ENCODE peak calls at places on chromosomes 3 and 15, in seven cellular contexts. G is left ventricle myocardium inferior, I is BJ, M is thyroid gland, K is activated B cell treated with CpG ODN at 0.5 μM for 24 hours, E is K562, V is esophagus squamous epithelium. O is an unnamed sample.
A peak's percentile ranks its signal among the peaks of the same experiment; 100 is the strongest.

GRCh38 chr3:110995461-110996226 is 76.0 kb upstream of the NECTIN3 start:
- DNase-seq in K (no peak), V (no peak), I (peak; percentile 39), G (no peak), M (no peak), E (no peak), O (no peak)

GRCh38 chr3:124632566-124633140 is 97.6 kb upstream of the UMPS start:
- DNase-seq in E (no peak), I (no peak), G (no peak), K (no peak), M (no peak), V (no peak), O (no peak)

GRCh38 chr15:40040293-40040635 is 1.3 kb upstream of the SRP14 start:
- DNase-seq in K (no peak), G (no peak), M (no peak), E (no peak), V (no peak), I (no peak), O (no peak)

GRCh38 chr3:197125601-197126000 is 96.0 kb upstream of the MELTF start:
- DNase-seq in E (no peak), K (no peak), M (no peak), V (no peak), G (no peak), I (no peak), O (no peak)

GRCh38 chr3:47803478-47804025 is 614 bp downstream of the DHX30 start:
- DNase-seq in I (no peak), M (no peak), K (no peak), V (no peak), G (no peak), E (no peak), O (no peak)

GRCh38 chr3:31004025-31004678 is 109.7 kb upstream of the GADL1 start:
- DNase-seq in M (no peak), G (no peak), I (peak; percentile 86), E (no peak), V (no peak), K (no peak), O (peak; percentile 77)

GRCh38 chr3:163543558-163544189 is 1534.6 kb downstream of the SI start:
- DNase-seq in M (no peak), I (no peak), E (no peak), V (no peak), K (no peak), G (no peak), O (no peak)

GRCh38 chr3:126834596-126835471 is 130.8 kb downstream of the CHCHD6 start:
- DNase-seq in G (no peak), M (no peak), V (no peak), K (no peak), I (no peak), E (no peak), O (no peak)

GRCh38 chr15:31235298-31236183 is 91.1 kb upstream of the KLF13 start:
- DNase-seq in E (no peak), K (no peak), V (no peak), I (no peak), M (peak; percentile 51), G (peak; percentile 82), O (no peak)

GRCh38 chr3:67094769-67095168 is 96.7 kb downstream of the KBTBD8 start:
- DNase-seq in K (no peak), G (no peak), I (no peak), M (no peak), V (no peak), E (no peak), O (no peak)

GRCh38 chr3:12221663-12222062 is 63.0 kb upstream of the TIMP4 start:
- DNase-seq in K (no peak), M (no peak), V (no peak), E (no peak), G (no peak), I (no peak), O (no peak)

GRCh38 chr3:76245073-76245472 is 459.7 kb upstream of the ZNF717 start:
- DNase-seq in M (no peak), G (no peak), V (no peak), K (no peak), E (no peak), I (no peak), O (no peak)

GRCh38 chr3:119084371-119085069 is 49.9 kb upstream of the IGSF11 start:
- DNase-seq in G (no peak), V (no peak), M (no peak), I (no peak), E (no peak), K (no peak), O (no peak)

GRCh38 chr3:25460751-25461150 is 32.7 kb downstream of the RARB start:
- DNase-seq in M (no peak), I (no peak), V (no peak), G (no peak), E (no peak), K (no peak), O (no peak)

GRCh38 chr3:30269751-30270445 is 336.5 kb upstream of the TGFBR2 start:
- DNase-seq in G (no peak), I (no peak), M (no peak), V (no peak), K (no peak), E (no peak), O (no peak)

GRCh38 chr15:66789029-66790025 is 87.3 kb downstream of the SMAD6 start:
- DNase-seq in K (no peak), E (peak; percentile 71), I (no peak), V (no peak), M (peak; percentile 50), G (peak; percentile 36), O (no peak)

GRCh38 chr3:52318186-52318793 is 2.2 kb downstream of the DNAH1 start:
- DNase-seq in K (no peak), E (no peak), I (no peak), M (peak; percentile 87), V (no peak), G (no peak), O (no peak)

GRCh38 chr3:110677506-110677905 is 394.1 kb upstream of the NECTIN3 start:
- DNase-seq in V (no peak), K (no peak), M (no peak), E (no peak), G (no peak), I (no peak), O (no peak)

GRCh38 chr3:125212509-125213372 is at the start of gene SLC12A8:
- DNase-seq in E (no peak), M (peak; percentile 50), I (no peak), G (no peak), K (no peak), V (no peak), O (no peak)

GRCh38 chr3:463793-464192 is 267.2 kb downstream of the CHL1 start:
- DNase-seq in E (no peak), G (no peak), I (no peak), M (no peak), V (no peak), K (no peak), O (no peak)

GRCh38 chr3:38549486-38549885 is 53.3 kb downstream of the EXOG start:
- DNase-seq in M (no peak), V (no peak), G (no peak), I (no peak), E (no peak), K (no peak), O (no peak)

GRCh38 chr3:177995733-177996085 is 540.5 kb upstream of the KCNMB2 start:
- DNase-seq in I (no peak), G (no peak), V (no peak), E (no peak), M (no peak), K (no peak), O (no peak)

GRCh38 chr3:128074851-128075515 is 22.7 kb downstream of the SEC61A1 start:
- DNase-seq in V (no peak), M (no peak), E (no peak), K (no peak), G (no peak), I (no peak), O (no peak)

GRCh38 chr3:151431940-151432339 is 28.9 kb downstream of the IGSF10 start:
- DNase-seq in G (no peak), E (no peak), K (no peak), V (no peak), M (no peak), I (no peak), O (peak; percentile 46)

GRCh38 chr3:36871379-36872126 is 73.3 kb downstream of the TRANK1 start:
- DNase-seq in V (no peak), G (no peak), M (no peak), E (no peak), K (no peak), I (no peak), O (no peak)

GRCh38 chr3:36874351-36874874 is 70.4 kb downstream of the TRANK1 start:
- DNase-seq in E (no peak), I (no peak), M (no peak), V (no peak), G (no peak), K (no peak), O (no peak)

GRCh38 chr3:36877930-36878685 is 66.7 kb downstream of the TRANK1 start:
- DNase-seq in K (no peak), E (no peak), I (no peak), G (no peak), M (no peak), V (no peak), O (no peak)

GRCh38 chr3:36875397-36875796 is 69.5 kb downstream of the TRANK1 start:
- DNase-seq in V (no peak), G (no peak), K (no peak), E (no peak), I (no peak), M (no peak), O (no peak)

GRCh38 chr3:36876181-36876936 is 68.5 kb downstream of the TRANK1 start:
- DNase-seq in M (no peak), V (no peak), G (no peak), K (no peak), I (no peak), E (peak; percentile 43), O (no peak)
- TF ChIP-seq CTCF in M (no peak), V (no peak), G (no peak), K (no peak), I (no peak), E (no peak), O (no peak)

DNA sequence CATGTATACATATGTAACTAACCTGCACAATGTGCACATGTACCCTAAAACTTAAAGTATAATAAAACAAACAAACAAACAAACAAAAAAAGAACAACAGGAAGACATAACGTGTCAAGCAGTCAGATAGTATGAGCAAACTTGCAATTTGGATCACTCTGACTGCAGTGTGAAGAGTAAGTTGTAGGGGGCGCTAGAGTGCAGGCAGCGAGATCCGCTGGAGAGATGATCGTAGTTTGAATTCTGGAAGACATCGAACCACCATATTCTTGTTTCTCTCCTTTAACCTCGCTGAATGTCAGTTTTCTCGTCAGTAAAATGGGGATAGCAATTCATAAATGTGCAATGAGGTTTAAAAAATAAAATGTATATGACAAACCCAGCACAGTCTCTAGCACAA is 165.2 kb upstream of the LMCD1 start:
- DNase-seq in G (no peak), M (no peak), I (no peak), V (no peak), E (peak; percentile 43), K (no peak), O (no peak)
- TF ChIP-seq CTCF in G (peak; percentile 8), M (no peak), I (peak; percentile 27), V (no peak), E (peak; percentile 42), K (no peak), O (peak; percentile 49)

GRCh38 chr3:45001738-45002137 is 24.4 kb upstream of the CLEC3B start:
- DNase-seq in K (no peak), I (no peak), G (no peak), M (no peak), V (no peak), E (no peak), O (no peak)
- TF ChIP-seq CTCF in K (no peak), I (no peak), G (peak; percentile 20), M (no peak), V (no peak), E (no peak), O (peak; percentile 5)

GRCh38 chr3:14216257-14217048 is 37.8 kb downstream of the LSM3 start:
- DNase-seq in E (no peak), G (peak; percentile 37), V (no peak), I (no peak), K (no peak), M (no peak), O (no peak)
- TF ChIP-seq CTCF in E (peak; percentile 70), G (peak; percentile 62), V (peak; percentile 56), I (no peak), K (no peak), M (no peak), O (peak; percentile 58)

O was measured in epithelial cell of proximal tubule.